ENCODE peak calls at places on chromosomes 1 and 21, in six cellular contexts. One of them, this sample, is unnamed.

GRCh38 chr1:229130028-229130668 is 140.8 kb upstream of the RAB4A start:
- DNase-seq in body of pancreas: peak; percentile 68
- DNase-seq in small intestine: peak; percentile 95
- DNase-seq in right lobe of liver: peak; percentile 58
- DNase-seq in transverse colon: peak; percentile 83
- DNase-seq in NT2/D1: no peak
- DNase-seq in this sample: no peak

GRCh38 chr1:202351725-202352124 is 3.2 kb downstream of the PPP1R12B start:
- DNase-seq in right lobe of liver: no peak
- DNase-seq in transverse colon: no peak
- DNase-seq in NT2/D1: no peak
- DNase-seq in body of pancreas: no peak
- DNase-seq in small intestine: no peak
- DNase-seq in this sample: no peak

GRCh38 chr1:115343200-115343737 is 5.2 kb upstream of the NGF start:
- DNase-seq in right lobe of liver: no peak
- DNase-seq in transverse colon: no peak
- DNase-seq in NT2/D1: peak; percentile 28
- DNase-seq in body of pancreas: no peak
- DNase-seq in small intestine: no peak
- DNase-seq in this sample: no peak

GRCh38 chr1:85330711-85331290 is 54.4 kb upstream of the BCL10 start:
- DNase-seq in NT2/D1: no peak
- DNase-seq in body of pancreas: peak; percentile 20
- DNase-seq in transverse colon: no peak
- DNase-seq in right lobe of liver: no peak
- DNase-seq in small intestine: no peak
- DNase-seq in this sample: no peak

GRCh38 chr1:39110325-39110851 is 84.2 kb downstream of the NDUFS5 start:
- DNase-seq in right lobe of liver: no peak
- DNase-seq in transverse colon: no peak
- DNase-seq in body of pancreas: no peak
- DNase-seq in NT2/D1: no peak
- DNase-seq in small intestine: no peak
- DNase-seq in this sample: no peak

GRCh38 chr1:9262587-9262986 is 28.0 kb downstream of the H6PD start:
- DNase-seq in body of pancreas: no peak
- DNase-seq in right lobe of liver: no peak
- DNase-seq in transverse colon: no peak
- DNase-seq in NT2/D1: no peak
- DNase-seq in small intestine: no peak
- DNase-seq in this sample: no peak

GRCh38 chr1:1157914-1158710 is 15.6 kb upstream of the TTLL10 start:
- DNase-seq in NT2/D1: no peak
- DNase-seq in body of pancreas: peak; percentile 77
- DNase-seq in transverse colon: peak; percentile 86
- DNase-seq in right lobe of liver: no peak
- DNase-seq in small intestine: peak; percentile 84
- DNase-seq in this sample: peak; percentile 90

GRCh38 chr1:30366914-30367313 is 356.5 kb downstream of the MATN1 start:
- DNase-seq in right lobe of liver: no peak
- DNase-seq in small intestine: no peak
- DNase-seq in body of pancreas: no peak
- DNase-seq in NT2/D1: no peak
- DNase-seq in transverse colon: no peak
- DNase-seq in this sample: peak; percentile 72

GRCh38 chr1:84689514-84690396 is 506 bp downstream of the SSX2IP start:
- DNase-seq in body of pancreas: peak; percentile 69
- DNase-seq in right lobe of liver: peak; percentile 64
- DNase-seq in NT2/D1: peak; percentile 49
- DNase-seq in transverse colon: peak; percentile 56
- DNase-seq in small intestine: peak; percentile 47
- DNase-seq in this sample: no peak

GRCh38 chr21:42093991-42094417 is 22.9 kb downstream of the UMODL1 start:
- DNase-seq in transverse colon: no peak
- DNase-seq in body of pancreas: no peak
- DNase-seq in right lobe of liver: no peak
- DNase-seq in small intestine: no peak
- DNase-seq in NT2/D1: no peak
- DNase-seq in this sample: no peak

GRCh38 chr1:67683306-67683705 is 1.7 kb upstream of the GADD45A start:
- DNase-seq in right lobe of liver: no peak
- DNase-seq in small intestine: peak; percentile 57
- DNase-seq in NT2/D1: no peak
- DNase-seq in body of pancreas: no peak
- DNase-seq in transverse colon: no peak
- DNase-seq in this sample: no peak

GRCh38 chr1:172742599-172743500 is 83.9 kb downstream of the FASLG start:
- DNase-seq in right lobe of liver: no peak
- DNase-seq in small intestine: peak; percentile 40
- DNase-seq in body of pancreas: no peak
- DNase-seq in NT2/D1: peak; percentile 25
- DNase-seq in transverse colon: no peak
- DNase-seq in this sample: no peak

GRCh38 chr1:95146637-95147036 is 29.5 kb downstream of the TLCD4 start:
- DNase-seq in transverse colon: no peak
- DNase-seq in right lobe of liver: no peak
- DNase-seq in body of pancreas: no peak
- DNase-seq in small intestine: no peak
- DNase-seq in NT2/D1: no peak
- DNase-seq in this sample: no peak

GRCh38 chr1:155175927-155176371 is 2.3 kb downstream of the TRIM46 start:
- DNase-seq in small intestine: no peak
- DNase-seq in transverse colon: peak; percentile 16
- DNase-seq in right lobe of liver: no peak
- DNase-seq in NT2/D1: no peak
- DNase-seq in body of pancreas: peak; percentile 49
- DNase-seq in this sample: peak; percentile 56

GRCh38 chr1:35836734-35837133 is 28.9 kb downstream of the AGO4 start:
- DNase-seq in NT2/D1: no peak
- DNase-seq in transverse colon: no peak
- DNase-seq in body of pancreas: no peak
- DNase-seq in right lobe of liver: no peak
- DNase-seq in small intestine: no peak
- DNase-seq in this sample: no peak

GRCh38 chr1:51684776-51685175 is 67.9 kb downstream of the OSBPL9 start:
- DNase-seq in body of pancreas: no peak
- DNase-seq in small intestine: no peak
- DNase-seq in NT2/D1: no peak
- DNase-seq in right lobe of liver: no peak
- DNase-seq in transverse colon: no peak
- DNase-seq in this sample: no peak

GRCh38 chr1:234611799-234612351 is 1.9 kb upstream of the IRF2BP2 start:
- DNase-seq in right lobe of liver: peak; percentile 72
- DNase-seq in transverse colon: peak; percentile 71
- DNase-seq in NT2/D1: no peak
- DNase-seq in small intestine: peak; percentile 61
- DNase-seq in body of pancreas: peak; percentile 55
- DNase-seq in this sample: no peak

GRCh38 chr1:195097316-195097715 is 1510.9 kb downstream of the KCNT2 start:
- DNase-seq in small intestine: no peak
- DNase-seq in transverse colon: no peak
- DNase-seq in NT2/D1: no peak
- DNase-seq in right lobe of liver: peak; percentile 12
- DNase-seq in body of pancreas: no peak
- DNase-seq in this sample: no peak

GRCh38 chr1:218496561-218496960 is 151.4 kb downstream of the TGFB2 start:
- DNase-seq in body of pancreas: no peak
- DNase-seq in transverse colon: no peak
- DNase-seq in NT2/D1: peak; percentile 36
- DNase-seq in right lobe of liver: no peak
- DNase-seq in small intestine: no peak
- DNase-seq in this sample: no peak

GRCh38 chr1:205144046-205144720 is 22.4 kb upstream of the RBBP5 start:
- DNase-seq in transverse colon: no peak
- DNase-seq in NT2/D1: no peak
- DNase-seq in small intestine: no peak
- DNase-seq in right lobe of liver: no peak
- DNase-seq in body of pancreas: no peak
- DNase-seq in this sample: no peak

GRCh38 chr1:93702102-93702827 is 20.6 kb upstream of the BCAR3 start:
- DNase-seq in body of pancreas: no peak
- DNase-seq in transverse colon: no peak
- DNase-seq in NT2/D1: no peak
- DNase-seq in right lobe of liver: no peak
- DNase-seq in small intestine: no peak
- DNase-seq in this sample: no peak

GRCh38 chr21:37970548-37970947 is 54.3 kb upstream of the KCNJ6 start:
- DNase-seq in right lobe of liver: no peak
- DNase-seq in small intestine: no peak
- DNase-seq in transverse colon: no peak
- DNase-seq in body of pancreas: no peak
- DNase-seq in NT2/D1: no peak
- DNase-seq in this sample: no peak

GRCh38 chr1:121522061-121522759 is 337.4 kb downstream of the SRGAP2C start:
- DNase-seq in transverse colon: no peak
- DNase-seq in NT2/D1: no peak
- DNase-seq in body of pancreas: peak; percentile 87
- DNase-seq in small intestine: peak; percentile 75
- DNase-seq in right lobe of liver: peak; percentile 53
- DNase-seq in this sample: no peak

DNA sequence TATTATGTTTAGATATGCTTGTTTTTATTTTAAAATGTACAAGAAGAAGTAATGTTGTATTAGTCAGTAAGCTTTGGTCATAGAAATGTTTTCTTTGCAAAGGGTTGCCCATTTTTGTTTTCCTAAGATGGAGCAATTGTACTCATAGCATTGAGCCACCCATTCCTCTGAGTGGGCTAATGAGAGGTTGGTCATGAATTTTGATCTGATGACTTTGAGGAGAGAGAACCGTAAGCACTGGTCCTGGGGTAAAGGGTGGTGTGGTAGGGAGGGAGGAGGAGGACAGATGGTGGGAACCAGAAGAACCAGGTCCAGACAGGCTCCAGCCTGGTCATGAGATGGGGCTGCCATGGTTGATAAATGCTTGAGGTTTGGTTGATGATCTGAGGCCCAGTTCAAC is 15.9 kb upstream of the SLC6A9 start:
- DNase-seq in transverse colon: no peak
- DNase-seq in right lobe of liver: no peak
- DNase-seq in small intestine: no peak
- DNase-seq in body of pancreas: no peak
- DNase-seq in NT2/D1: no peak
- DNase-seq in this sample: no peak
- H3K4me3 ChIP-seq in transverse colon: no peak overlapping the region
- H3K4me3 ChIP-seq in right lobe of liver: no peak overlapping the region
- H3K4me3 ChIP-seq in small intestine: no peak overlapping the region
- H3K4me3 ChIP-seq in body of pancreas: no peak overlapping the region
- H3K4me3 ChIP-seq in NT2/D1: no peak overlapping the region
- H3K4me3 ChIP-seq in this sample: no peak overlapping the region

DNA sequence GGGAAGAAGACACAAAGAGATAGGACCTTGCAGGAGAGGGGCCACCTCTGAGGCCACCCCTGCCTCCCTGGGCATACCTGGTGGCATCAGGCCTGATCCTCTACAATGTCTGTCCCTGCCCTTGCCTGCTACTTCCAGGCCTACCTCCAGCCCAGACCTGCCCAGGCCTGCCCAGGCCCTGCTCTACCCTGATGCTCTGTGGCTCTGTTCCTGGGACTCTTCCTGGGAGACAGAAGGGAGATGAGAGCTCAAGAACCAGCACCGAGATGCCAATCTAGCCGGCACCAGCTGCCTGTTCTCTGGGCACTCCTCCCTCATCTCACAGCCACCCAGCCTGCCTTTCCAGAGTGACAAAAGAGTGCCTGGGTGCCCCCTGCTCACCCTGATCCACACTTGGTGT is 2.7 kb downstream of the CELF3 start:
- DNase-seq in transverse colon: no peak
- DNase-seq in body of pancreas: no peak
- DNase-seq in right lobe of liver: no peak
- DNase-seq in NT2/D1: no peak
- DNase-seq in small intestine: no peak
- DNase-seq in this sample: no peak
- H3K27me3 ChIP-seq in transverse colon: peaks cover 19% of the 10 kb centered on the region
- H3K27me3 ChIP-seq in body of pancreas: peaks cover 11% of the 10 kb centered on the region
- H3K27me3 ChIP-seq in right lobe of liver: no peaks in the 10 kb centered on the region
- H3K27me3 ChIP-seq in NT2/D1: peaks cover 22% of the 10 kb centered on the region
- H3K27me3 ChIP-seq in small intestine: no peaks in the 10 kb centered on the region
- H3K27me3 ChIP-seq in this sample: peaks cover 23% of the 10 kb centered on the region

GRCh38 chr1:210751911-210752310 is 382.0 kb downstream of the KCNH1 start:
- DNase-seq in right lobe of liver: no peak
- DNase-seq in transverse colon: no peak
- DNase-seq in NT2/D1: no peak
- DNase-seq in small intestine: no peak
- DNase-seq in body of pancreas: no peak
- DNase-seq in this sample: no peak

GRCh38 chr1:210757677-210758076 is 376.3 kb downstream of the KCNH1 start:
- DNase-seq in transverse colon: no peak
- DNase-seq in NT2/D1: peak; percentile 80
- DNase-seq in small intestine: no peak
- DNase-seq in body of pancreas: no peak
- DNase-seq in right lobe of liver: no peak
- DNase-seq in this sample: peak; percentile 26

GRCh38 chr1:210755991-210756669 is 377.8 kb downstream of the KCNH1 start:
- DNase-seq in body of pancreas: no peak
- DNase-seq in small intestine: no peak
- DNase-seq in NT2/D1: no peak
- DNase-seq in right lobe of liver: no peak
- DNase-seq in transverse colon: no peak
- DNase-seq in this sample: no peak

GRCh38 chr1:210758261-210758660 is 375.7 kb downstream of the KCNH1 start:
- DNase-seq in transverse colon: no peak
- DNase-seq in body of pancreas: no peak
- DNase-seq in small intestine: no peak
- DNase-seq in right lobe of liver: no peak
- DNase-seq in NT2/D1: no peak
- DNase-seq in this sample: no peak

DNA sequence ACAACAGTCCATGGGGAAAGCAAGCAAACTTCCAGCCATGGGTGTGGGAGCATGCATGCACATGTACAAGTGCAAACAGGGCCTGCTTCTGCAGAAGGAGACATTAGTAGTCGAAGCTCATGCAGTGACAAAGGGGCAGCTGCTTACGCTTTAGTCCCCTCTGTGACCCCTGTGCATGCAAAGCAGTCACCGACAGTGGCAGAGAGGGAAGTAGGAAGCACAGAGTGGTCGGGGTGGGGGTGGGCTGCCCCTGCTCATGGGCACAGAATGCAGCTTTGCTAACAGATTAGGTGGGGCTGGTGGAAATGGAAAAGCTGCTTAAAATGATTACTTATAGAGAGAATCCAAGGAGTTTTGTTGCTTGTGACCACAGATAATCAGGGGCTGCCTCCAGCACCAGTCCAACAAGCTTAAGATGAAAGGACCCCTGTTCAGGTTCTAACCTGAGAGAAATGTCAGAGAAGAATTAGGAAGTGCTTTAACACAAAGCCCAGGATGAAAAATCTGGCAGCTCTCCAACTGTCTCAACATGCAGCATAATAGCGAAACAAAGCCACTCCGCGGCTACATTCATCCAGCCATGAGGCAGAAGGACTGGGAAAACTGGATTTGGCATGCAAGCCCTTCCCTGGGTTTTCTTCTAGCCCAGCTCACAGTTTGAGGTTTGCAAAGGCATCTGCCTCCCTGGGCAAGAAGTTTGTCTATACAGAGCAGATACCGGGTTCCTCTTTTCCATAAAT is 378.8 kb downstream of the KCNH1 start:
- DNase-seq in NT2/D1: peak; percentile 8
- DNase-seq in small intestine: no peak
- DNase-seq in transverse colon: no peak
- DNase-seq in right lobe of liver: no peak
- DNase-seq in body of pancreas: no peak
- DNase-seq in this sample: peak; percentile 28
- H3K36me3 ChIP-seq in NT2/D1: no peaks in the 10 kb centered on the region
- H3K36me3 ChIP-seq in small intestine: no peaks in the 10 kb centered on the region
- H3K36me3 ChIP-seq in transverse colon: no peaks in the 10 kb centered on the region
- H3K36me3 ChIP-seq in right lobe of liver: no peaks in the 10 kb centered on the region
- H3K36me3 ChIP-seq in body of pancreas: no peaks in the 10 kb centered on the region
- H3K36me3 ChIP-seq in this sample: no peaks in the 10 kb centered on the region

GRCh38 chr1:66332524-66332853 is 201.5 kb upstream of the SGIP1 start:
- DNase-seq in transverse colon: no peak
- DNase-seq in NT2/D1: no peak
- DNase-seq in small intestine: no peak
- DNase-seq in body of pancreas: no peak
- DNase-seq in right lobe of liver: no peak
- DNase-seq in this sample: no peak
- H3K4me3 ChIP-seq in transverse colon: peak overlapping the region; percentile 28
- H3K4me3 ChIP-seq in NT2/D1: no peak overlapping the region
- H3K4me3 ChIP-seq in small intestine: peak overlapping the region; percentile 49
- H3K4me3 ChIP-seq in body of pancreas: no peak overlapping the region
- H3K4me3 ChIP-seq in right lobe of liver: peak overlapping the region; percentile 52
- H3K4me3 ChIP-seq in this sample: peak overlapping the region; percentile 39